ENCODE peak calls at places on chromosomes 3 and 15, in eight cellular contexts. E is psoas muscle; G is right atrium auricular region; V is ovary; J is lung; K is Peyer's patch; Z is SK-N-SH; F is CD8-positive, alpha-beta T cell. N is an unnamed sample. For H3K4me1, the result is how much of the 10 kb centered on the place peaks cover.

GRCh38 chr15:84960391-84961113 is 21.1 kb upstream of the PDE8A start:
- DNase-seq in G (no peak), V (no peak), Z (no peak), E (no peak), K (no peak), F (no peak), J (no peak), N (no peak)

GRCh38 chr15:69535101-69535638 is 82.6 kb downstream of the RPLP1 start:
- DNase-seq in G (no peak), F (no peak), J (no peak), K (no peak), Z (no peak), E (no peak), V (no peak), N (no peak)

GRCh38 chr3:158528306-158528705 is 42.7 kb upstream of the MLF1 start:
- DNase-seq in Z (peak), J (no peak), E (no peak), G (no peak), V (no peak), K (no peak), F (no peak), N (no peak)

GRCh38 chr3:134355416-134355815 is 18.8 kb downstream of the AMOTL2 start:
- DNase-seq in G (no peak), J (no peak), V (no peak), E (no peak), F (no peak), Z (no peak), K (no peak), N (no peak)

GRCh38 chr15:65824031-65824743 is 32.1 kb upstream of the DENND4A start:
- DNase-seq in E (peak), Z (peak), V (peak), J (peak), F (no peak), G (peak), K (peak), N (peak)

GRCh38 chr15:71790081-71790480 is 20.3 kb upstream of the NR2E3 start:
- DNase-seq in Z (no peak), F (no peak), E (no peak), K (peak), J (no peak), G (no peak), V (no peak), N (no peak)

GRCh38 chr15:81469154-81469553 is 95.1 kb upstream of the TMC3 start:
- DNase-seq in J (no peak), E (no peak), V (no peak), G (no peak), K (no peak), F (no peak), Z (no peak), N (no peak)

GRCh38 chr3:190302209-190302885 is 19.9 kb downstream of the CLDN1 start:
- DNase-seq in J (no peak), G (no peak), E (no peak), V (no peak), K (no peak), Z (no peak), F (no peak), N (no peak)

GRCh38 chr15:63157891-63158431 is 684 bp upstream of the RPS27L start:
- DNase-seq in V (peak), J (peak), K (peak), Z (peak), E (peak), F (peak), G (peak), N (peak)

GRCh38 chr3:42495393-42495792 is 7.0 kb upstream of the VIPR1 start:
- DNase-seq in E (no peak), J (no peak), G (no peak), K (peak), Z (no peak), F (no peak), V (peak), N (no peak)

GRCh38 chr3:195180490-195181106 is 90.4 kb downstream of the XXYLT1 start:
- DNase-seq in K (no peak), G (no peak), Z (peak), J (no peak), F (no peak), E (no peak), V (no peak), N (peak)

GRCh38 chr3:15979900-15980299 is 182.1 kb upstream of the ANKRD28 start:
- DNase-seq in F (no peak), E (no peak), G (no peak), Z (no peak), V (no peak), K (no peak), J (no peak), N (no peak)

GRCh38 chr15:64947211-64947610 is 35.5 kb downstream of the ANKDD1A start:
- DNase-seq in Z (no peak), G (no peak), J (no peak), V (no peak), F (no peak), E (no peak), K (no peak), N (no peak)

GRCh38 chr3:187015903-187016638 is 85.7 kb downstream of the ST6GAL1 start:
- DNase-seq in E (no peak), K (peak), Z (no peak), G (peak), J (no peak), V (no peak), F (peak), N (no peak)

GRCh38 chr3:43902415-43902814 is 211.7 kb downstream of the ABHD5 start:
- DNase-seq in F (no peak), J (no peak), E (no peak), G (no peak), V (no peak), Z (no peak), K (no peak), N (no peak)

GRCh38 chr15:90638241-90638691 is 78.9 kb upstream of the BLM start:
- DNase-seq in G (no peak), E (no peak), V (no peak), F (no peak), Z (peak), K (no peak), J (no peak), N (no peak)

GRCh38 chr3:12907729-12908128 is 66.4 kb upstream of the RPL32 start:
- DNase-seq in K (no peak), F (no peak), E (no peak), Z (no peak), G (no peak), J (no peak), V (no peak), N (no peak)

GRCh38 chr3:13091898-13092620 is 18.8 kb upstream of the IQSEC1 start:
- DNase-seq in Z (peak), V (peak), F (peak), J (peak), E (peak), K (peak), G (peak), N (peak)

GRCh38 chr15:80423215-80423614 is 19.0 kb downstream of the ARNT2 start:
- DNase-seq in K (no peak), Z (no peak), E (no peak), J (no peak), G (no peak), V (no peak), F (no peak), N (no peak)

GRCh38 chr3:39021465-39022274 is 30.1 kb downstream of the SCN11A start:
- DNase-seq in F (no peak), V (no peak), E (no peak), G (no peak), J (no peak), Z (no peak), K (no peak), N (no peak)

GRCh38 chr15:95394186-95395067 is 936.1 kb upstream of the NR2F2 start:
- DNase-seq in J (no peak), E (no peak), F (no peak), V (no peak), G (no peak), K (no peak), Z (no peak), N (no peak)

GRCh38 chr15:27089233-27089586 is 118.2 kb downstream of the GABRG3 start:
- DNase-seq in J (no peak), Z (no peak), G (no peak), V (no peak), K (no peak), E (no peak), F (no peak), N (no peak)

GRCh38 chr3:130844462-130844861 is 49.4 kb upstream of the ATP2C1 start:
- DNase-seq in E (no peak), Z (no peak), V (no peak), G (no peak), F (no peak), K (no peak), J (no peak), N (no peak)

GRCh38 chr15:42069496-42070275 is 24.7 kb downstream of the PLA2G4D start:
- DNase-seq in V (no peak), E (no peak), J (no peak), K (peak), F (no peak), Z (no peak), G (no peak), N (no peak)

GRCh38 chr3:152021951-152022461 is 148.6 kb downstream of the SUCNR1 start:
- DNase-seq in J (peak), F (no peak), E (no peak), K (no peak), Z (no peak), G (no peak), V (no peak), N (no peak)

GRCh38 chr15:82999905-83000671 is 11.4 kb downstream of the C15orf40 start:
- DNase-seq in Z (peak), J (no peak), F (peak), V (no peak), E (no peak), K (no peak), G (no peak), N (no peak)

GRCh38 chr3:126514161-126514560 is 3.4 kb downstream of the UROC1 start:
- DNase-seq in G (no peak), Z (no peak), J (no peak), E (no peak), V (no peak), K (no peak), F (no peak), N (no peak)

GRCh38 chr15:41936649-41937567 is 35.4 kb downstream of the EHD4 start:
- DNase-seq in G (peak), F (peak), J (no peak), K (peak), Z (no peak), V (no peak), E (peak), N (peak)

GRCh38 chr3:31813686-31814085 is 167.4 kb downstream of the OSBPL10 start:
- DNase-seq in G (no peak), V (no peak), K (no peak), E (no peak), J (no peak), Z (no peak), F (no peak), N (no peak)

GRCh38 chr3:52099006-52099405 is 42.6 kb upstream of the DUSP7 start:
- DNase-seq in Z (no peak), E (no peak), G (no peak), K (no peak), J (peak), V (no peak), F (no peak), N (no peak)

GRCh38 chr3:152328841-152329240 is 60.1 kb downstream of the MBNL1 start:
- DNase-seq in V (no peak), Z (no peak), J (no peak), F (no peak), G (no peak), K (no peak), E (no peak), N (no peak)

GRCh38 chr3:42503251-42503924 is 945 bp downstream of the VIPR1 start:
- DNase-seq in K (peak), Z (no peak), F (no peak), G (peak), E (no peak), V (no peak), J (no peak), N (no peak)

GRCh38 chr15:91660174-91660649 is 193.3 kb upstream of the SLCO3A1 start:
- DNase-seq in K (no peak), V (no peak), F (no peak), Z (peak), E (no peak), G (no peak), J (no peak), N (no peak)

GRCh38 chr15:39947401-39948197 is 13.7 kb downstream of the EIF2AK4 start:
- DNase-seq in F (no peak), E (no peak), Z (no peak), G (no peak), J (no peak), V (no peak), K (no peak), N (no peak)

GRCh38 chr3:186526256-186526606 is 17.9 kb downstream of the CRYGS start:
- DNase-seq in G (no peak), E (no peak), Z (no peak), K (peak), V (no peak), F (no peak), J (no peak), N (no peak)

GRCh38 chr3:89116486-89116885 is 9.1 kb downstream of the EPHA3 start:
- DNase-seq in Z (no peak), E (no peak), K (no peak), J (no peak), G (no peak), F (no peak), V (no peak), N (no peak)

GRCh38 chr3:151203053-151203420 is at the start of gene GPR171:
- DNase-seq in J (no peak), F (peak), K (peak), G (no peak), V (no peak), Z (no peak), E (no peak), N (no peak)

GRCh38 chr3:195195321-195196209 is 75.4 kb downstream of the XXYLT1 start:
- DNase-seq in Z (no peak), V (peak), K (peak), G (peak), F (no peak), E (no peak), J (no peak), N (no peak)

GRCh38 chr3:51887620-51888019 is 12.2 kb upstream of the IQCF5 start:
- DNase-seq in V (no peak), E (no peak), Z (no peak), G (no peak), F (no peak), J (no peak), K (no peak), N (no peak)

GRCh38 chr3:97823081-97823480 is 1.3 kb downstream of the CRYBG3 start:
- DNase-seq in K (no peak), F (no peak), E (no peak), V (no peak), G (no peak), Z (no peak), J (no peak), N (no peak)
- H3K27ac ChIP-seq in K (peak), F (no peak), E (peak), V (no peak), G (peak), Z (no peak), J (no peak), N (no peak)

GRCh38 chr3:65953301-65953812 is 85.4 kb downstream of the MAGI1 start:
- DNase-seq in V (peak), E (no peak), F (no peak), J (peak), K (peak), G (peak), Z (no peak), N (no peak)
- H3K4me3 ChIP-seq in V (no peak), E (peak), F (no peak), J (no peak), K (no peak), G (no peak), Z (no peak), N (no peak)

DNA sequence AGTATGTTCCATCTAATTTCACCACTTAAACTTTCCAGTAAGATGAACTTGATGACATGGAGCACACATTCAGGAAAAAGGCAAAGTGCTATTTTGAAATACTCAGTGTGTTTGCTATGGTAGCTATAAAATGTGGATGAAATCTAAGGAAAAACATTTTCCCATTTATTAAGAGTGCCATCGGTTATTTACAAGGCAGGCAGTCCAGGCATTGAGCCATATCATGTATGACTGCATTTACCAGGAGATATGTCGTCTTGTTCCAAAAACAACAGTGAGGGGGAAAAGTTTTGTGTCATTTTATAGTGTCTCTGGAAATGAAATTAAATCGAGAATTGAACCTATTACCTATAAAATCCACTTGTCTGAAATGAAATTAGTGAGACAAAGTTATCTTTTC is 13.7 kb downstream of the ANXA2 start:
- DNase-seq in J (no peak), E (no peak), G (no peak), K (no peak), V (no peak), F (no peak), Z (no peak), N (no peak)
- H3K4me1 ChIP-seq in J (under half), E (under half), G (half or more), K (under half), V (under half), F (under half), Z (under half), N (under half)

GRCh38 chr3:177554900-177555759 is 357.8 kb upstream of the TBL1XR1 start:
- DNase-seq in Z (no peak), K (no peak), G (peak), J (peak), V (no peak), F (no peak), E (no peak), N (peak)

GRCh38 chr3:177551431-177551836 is 354.2 kb upstream of the TBL1XR1 start:
- DNase-seq in K (peak), E (no peak), F (no peak), G (no peak), Z (no peak), J (no peak), V (no peak), N (no peak)

GRCh38 chr3:177552051-177552450 is 354.8 kb upstream of the TBL1XR1 start:
- DNase-seq in Z (no peak), K (no peak), V (no peak), G (no peak), F (no peak), J (no peak), E (no peak), N (no peak)

GRCh38 chr3:177553586-177553985 is 356.3 kb upstream of the TBL1XR1 start:
- DNase-seq in J (no peak), E (no peak), V (no peak), F (no peak), K (no peak), G (no peak), Z (no peak), N (no peak)

GRCh38 chr3:177553012-177553411 is 355.7 kb upstream of the TBL1XR1 start:
- DNase-seq in G (no peak), J (no peak), V (no peak), K (no peak), F (no peak), Z (no peak), E (no peak), N (no peak)
- H3K27ac ChIP-seq in G (no peak), J (no peak), V (no peak), K (no peak), F (no peak), Z (no peak), E (no peak), N (no peak)

GRCh38 chr15:35071071-35071470 is 14.0 kb downstream of the NANOGP8 start:
- DNase-seq in V (no peak), K (no peak), E (no peak), G (no peak), J (no peak), F (no peak), Z (no peak), N (no peak)

GRCh38 chr15:35068861-35069260 is 16.2 kb downstream of the NANOGP8 start:
- DNase-seq in K (no peak), V (no peak), J (no peak), G (no peak), E (no peak), F (no peak), Z (no peak), N (no peak)

GRCh38 chr15:35066094-35066493 is 19.0 kb downstream of the NANOGP8 start:
- DNase-seq in F (no peak), V (no peak), G (no peak), K (no peak), Z (no peak), E (no peak), J (no peak), N (no peak)

GRCh38 chr15:35062164-35063099 is 22.7 kb downstream of the NANOGP8 start:
- DNase-seq in F (no peak), V (no peak), Z (no peak), K (no peak), J (no peak), G (no peak), E (no peak), N (no peak)

GRCh38 chr15:35067501-35068347 is 17.4 kb downstream of the NANOGP8 start:
- DNase-seq in V (no peak), Z (no peak), K (no peak), G (no peak), F (no peak), J (no peak), E (no peak), N (no peak)
- H3K4me3 ChIP-seq in V (no peak), Z (no peak), K (no peak), G (no peak), F (no peak), J (no peak), E (no peak), N (no peak)

GRCh38 chr3:141491929-141492328 is 5.1 kb downstream of the RASA2 start:
- DNase-seq in J (no peak), G (no peak), Z (no peak), V (no peak), E (no peak), K (no peak), F (no peak), N (no peak)

GRCh38 chr3:141487419-141488345 is 855 bp downstream of the RASA2 start:
- DNase-seq in V (peak), E (peak), K (peak), Z (peak), J (peak), G (peak), F (peak), N (peak)

GRCh38 chr3:141489184-141489583 is 2.4 kb downstream of the RASA2 start:
- DNase-seq in F (no peak), V (no peak), G (no peak), K (no peak), J (no peak), Z (no peak), E (no peak), N (no peak)

GRCh38 chr3:141493152-141493551 is 6.3 kb downstream of the RASA2 start:
- DNase-seq in E (no peak), F (no peak), V (no peak), Z (no peak), G (no peak), K (no peak), J (no peak), N (no peak)

DNA sequence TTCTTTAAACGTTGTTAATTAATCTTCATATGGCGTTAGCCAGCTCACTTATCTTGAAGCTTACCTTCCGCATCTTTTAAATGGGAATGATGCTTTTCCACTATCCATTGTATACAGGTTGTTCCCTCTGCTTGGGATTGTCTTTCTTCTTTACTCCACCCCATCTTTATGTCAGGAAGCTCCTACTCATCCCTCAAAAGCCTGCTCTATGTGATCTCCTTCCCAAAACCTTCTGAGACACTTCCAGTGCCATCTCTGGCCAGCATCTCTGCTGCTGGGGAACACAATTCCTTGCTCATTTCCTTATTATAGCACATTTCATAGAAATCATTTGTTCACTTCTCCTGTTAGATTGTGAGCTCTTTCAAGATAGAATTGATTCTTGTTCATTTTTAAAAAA is 4.3 kb downstream of the RASA2 start:
- DNase-seq in E (no peak), K (no peak), G (no peak), J (no peak), Z (no peak), V (no peak), F (no peak), N (no peak)
- H3K4me1 ChIP-seq in E (under half), K (under half), G (under half), J (under half), Z (under half), V (under half), F (half or more), N (under half)

DNA sequence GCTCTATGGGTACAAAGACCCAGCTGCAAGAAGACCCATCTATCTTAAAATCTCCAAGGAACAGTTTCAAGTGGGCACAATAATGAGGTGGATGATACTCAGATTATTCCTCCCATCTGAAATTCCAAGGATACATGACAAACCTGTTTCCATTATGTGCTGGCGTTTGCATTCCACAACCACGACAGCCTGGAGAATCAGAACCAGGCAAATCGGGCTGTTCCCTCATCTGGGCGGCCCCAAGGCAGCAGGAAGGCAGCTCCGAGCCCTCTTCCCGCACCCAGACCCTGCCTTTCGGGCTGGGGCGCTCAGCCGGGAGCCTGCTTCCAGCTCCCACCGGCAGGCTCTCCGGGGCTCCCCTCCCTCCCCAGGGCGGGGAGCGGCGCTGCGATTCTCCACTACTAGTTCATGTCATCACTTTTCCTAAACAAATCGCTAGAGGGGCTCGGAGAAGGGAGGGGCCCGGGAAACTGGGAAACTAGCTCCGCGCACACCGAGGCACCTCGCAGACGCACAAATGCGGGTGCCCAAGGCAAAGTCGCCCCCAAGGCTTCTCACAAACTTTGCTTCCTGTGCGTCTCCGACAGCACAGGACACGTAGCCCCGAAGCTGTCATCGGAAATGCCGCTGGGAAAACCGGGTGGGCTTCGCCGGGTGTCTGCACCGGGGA is at the start of gene MGLL:
- DNase-seq in Z (peak), V (no peak), J (no peak), G (no peak), F (no peak), K (peak), E (peak), N (peak)
- H3K27ac ChIP-seq in Z (peak), V (no peak), J (peak), G (peak), F (no peak), K (peak), E (peak), N (peak)